ENCODE peak calls at places on chromosomes 1 and 21, in six cellular contexts. One of them, this sample, is unnamed.

GRCh38 chr1:1299686-1300351 is 7.9 kb downstream of the ACAP3 start:
- DNase-seq in transverse colon: no peak
- DNase-seq in cardiac fibroblast: no peak
- DNase-seq in uterus: no peak
- DNase-seq in astrocyte of the spinal cord: no peak
- DNase-seq in breast epithelium: no peak
- DNase-seq in this sample: no peak

GRCh38 chr1:6923955-6924890 is 139.0 kb downstream of the CAMTA1 start:
- DNase-seq in transverse colon: no peak
- DNase-seq in cardiac fibroblast: no peak
- DNase-seq in uterus: no peak
- DNase-seq in astrocyte of the spinal cord: no peak
- DNase-seq in breast epithelium: no peak
- DNase-seq in this sample: no peak

GRCh38 chr1:227944931-227945890 is 2.5 kb downstream of the WNT9A start:
- DNase-seq in transverse colon: no peak
- DNase-seq in cardiac fibroblast: no peak
- DNase-seq in uterus: no peak
- DNase-seq in astrocyte of the spinal cord: no peak
- DNase-seq in breast epithelium: peak
- DNase-seq in this sample: no peak

GRCh38 chr1:181090653-181091126 is 2.2 kb downstream of the IER5 start:
- DNase-seq in transverse colon: peak
- DNase-seq in cardiac fibroblast: no peak
- DNase-seq in uterus: no peak
- DNase-seq in astrocyte of the spinal cord: no peak
- DNase-seq in breast epithelium: no peak
- DNase-seq in this sample: no peak

GRCh38 chr1:28199328-28200233 is 23.1 kb upstream of the PTAFR start:
- DNase-seq in transverse colon: peak
- DNase-seq in cardiac fibroblast: no peak
- DNase-seq in uterus: no peak
- DNase-seq in astrocyte of the spinal cord: no peak
- DNase-seq in breast epithelium: no peak
- DNase-seq in this sample: no peak

GRCh38 chr21:14706712-14707111 is 160.6 kb upstream of the SAMSN1 start:
- DNase-seq in transverse colon: no peak
- DNase-seq in cardiac fibroblast: no peak
- DNase-seq in uterus: no peak
- DNase-seq in astrocyte of the spinal cord: no peak
- DNase-seq in breast epithelium: no peak
- DNase-seq in this sample: peak

GRCh38 chr1:193707271-193708015 is 521.0 kb upstream of the B3GALT2 start:
- DNase-seq in transverse colon: no peak
- DNase-seq in cardiac fibroblast: no peak
- DNase-seq in uterus: no peak
- DNase-seq in astrocyte of the spinal cord: peak
- DNase-seq in breast epithelium: no peak
- DNase-seq in this sample: no peak

GRCh38 chr21:36454079-36454478 is 25.8 kb downstream of the CLDN14 start:
- DNase-seq in transverse colon: no peak
- DNase-seq in cardiac fibroblast: no peak
- DNase-seq in uterus: no peak
- DNase-seq in astrocyte of the spinal cord: peak
- DNase-seq in breast epithelium: no peak
- DNase-seq in this sample: no peak

GRCh38 chr1:84355556-84355955 is 42.7 kb upstream of the DNASE2B start:
- DNase-seq in transverse colon: no peak
- DNase-seq in cardiac fibroblast: no peak
- DNase-seq in uterus: no peak
- DNase-seq in astrocyte of the spinal cord: no peak
- DNase-seq in breast epithelium: no peak
- DNase-seq in this sample: no peak

GRCh38 chr1:150627821-150628410 is 1.5 kb downstream of the ENSA start:
- DNase-seq in transverse colon: no peak
- DNase-seq in cardiac fibroblast: no peak
- DNase-seq in uterus: no peak
- DNase-seq in astrocyte of the spinal cord: no peak
- DNase-seq in breast epithelium: no peak
- DNase-seq in this sample: no peak

GRCh38 chr1:209900734-209901133 is 37.3 kb upstream of the SYT14 start:
- DNase-seq in transverse colon: no peak
- DNase-seq in cardiac fibroblast: no peak
- DNase-seq in uterus: no peak
- DNase-seq in astrocyte of the spinal cord: peak
- DNase-seq in breast epithelium: no peak
- DNase-seq in this sample: no peak

GRCh38 chr21:45104560-45104959 is 30.2 kb downstream of the ADARB1 start:
- DNase-seq in transverse colon: peak
- DNase-seq in cardiac fibroblast: peak
- DNase-seq in uterus: no peak
- DNase-seq in astrocyte of the spinal cord: no peak
- DNase-seq in breast epithelium: peak
- DNase-seq in this sample: no peak

GRCh38 chr21:35438643-35439404 is 389.7 kb upstream of the RUNX1 start:
- DNase-seq in transverse colon: peak
- DNase-seq in cardiac fibroblast: peak
- DNase-seq in uterus: no peak
- DNase-seq in astrocyte of the spinal cord: no peak
- DNase-seq in breast epithelium: no peak
- DNase-seq in this sample: no peak

GRCh38 chr1:41014871-41015270 is 6.7 kb downstream of the SLFNL1 start:
- DNase-seq in transverse colon: no peak
- DNase-seq in cardiac fibroblast: no peak
- DNase-seq in uterus: no peak
- DNase-seq in astrocyte of the spinal cord: no peak
- DNase-seq in breast epithelium: no peak
- DNase-seq in this sample: no peak

GRCh38 chr1:183023601-183024351 is 556 bp downstream of the LAMC1 start:
- DNase-seq in transverse colon: peak
- DNase-seq in cardiac fibroblast: peak
- DNase-seq in uterus: peak
- DNase-seq in astrocyte of the spinal cord: peak
- DNase-seq in breast epithelium: peak
- DNase-seq in this sample: no peak

GRCh38 chr1:32367912-32368635 is 5.7 kb downstream of the TSSK3 start:
- DNase-seq in transverse colon: no peak
- DNase-seq in cardiac fibroblast: no peak
- DNase-seq in uterus: no peak
- DNase-seq in astrocyte of the spinal cord: no peak
- DNase-seq in breast epithelium: no peak
- DNase-seq in this sample: no peak

GRCh38 chr1:48916121-48917069 is 139.7 kb upstream of the BEND5 start:
- DNase-seq in transverse colon: no peak
- DNase-seq in cardiac fibroblast: peak
- DNase-seq in uterus: no peak
- DNase-seq in astrocyte of the spinal cord: peak
- DNase-seq in breast epithelium: no peak
- DNase-seq in this sample: peak

GRCh38 chr21:46459024-46459355 is 299 bp downstream of the DIP2A start:
- DNase-seq in transverse colon: no peak
- DNase-seq in cardiac fibroblast: no peak
- DNase-seq in uterus: no peak
- DNase-seq in astrocyte of the spinal cord: no peak
- DNase-seq in breast epithelium: no peak
- DNase-seq in this sample: no peak

GRCh38 chr21:46295996-46296752 is 10.0 kb downstream of the YBEY start:
- DNase-seq in transverse colon: peak
- DNase-seq in cardiac fibroblast: peak
- DNase-seq in uterus: peak
- DNase-seq in astrocyte of the spinal cord: peak
- DNase-seq in breast epithelium: peak
- DNase-seq in this sample: no peak

GRCh38 chr1:211601982-211602644 is 23.2 kb upstream of the SLC30A1 start:
- DNase-seq in transverse colon: no peak
- DNase-seq in cardiac fibroblast: no peak
- DNase-seq in uterus: no peak
- DNase-seq in astrocyte of the spinal cord: no peak
- DNase-seq in breast epithelium: no peak
- DNase-seq in this sample: no peak

GRCh38 chr1:248858096-248858890 is 592 bp downstream of the ZNF692 start:
- DNase-seq in transverse colon: peak
- DNase-seq in cardiac fibroblast: peak
- DNase-seq in uterus: peak
- DNase-seq in astrocyte of the spinal cord: peak
- DNase-seq in breast epithelium: peak
- DNase-seq in this sample: no peak
- TF ChIP-seq CTCF in transverse colon: peak
- TF ChIP-seq CTCF in cardiac fibroblast: peak
- TF ChIP-seq CTCF in uterus: peak
- TF ChIP-seq CTCF in astrocyte of the spinal cord: peak
- TF ChIP-seq CTCF in breast epithelium: peak
- TF ChIP-seq CTCF in this sample: peak

DNA sequence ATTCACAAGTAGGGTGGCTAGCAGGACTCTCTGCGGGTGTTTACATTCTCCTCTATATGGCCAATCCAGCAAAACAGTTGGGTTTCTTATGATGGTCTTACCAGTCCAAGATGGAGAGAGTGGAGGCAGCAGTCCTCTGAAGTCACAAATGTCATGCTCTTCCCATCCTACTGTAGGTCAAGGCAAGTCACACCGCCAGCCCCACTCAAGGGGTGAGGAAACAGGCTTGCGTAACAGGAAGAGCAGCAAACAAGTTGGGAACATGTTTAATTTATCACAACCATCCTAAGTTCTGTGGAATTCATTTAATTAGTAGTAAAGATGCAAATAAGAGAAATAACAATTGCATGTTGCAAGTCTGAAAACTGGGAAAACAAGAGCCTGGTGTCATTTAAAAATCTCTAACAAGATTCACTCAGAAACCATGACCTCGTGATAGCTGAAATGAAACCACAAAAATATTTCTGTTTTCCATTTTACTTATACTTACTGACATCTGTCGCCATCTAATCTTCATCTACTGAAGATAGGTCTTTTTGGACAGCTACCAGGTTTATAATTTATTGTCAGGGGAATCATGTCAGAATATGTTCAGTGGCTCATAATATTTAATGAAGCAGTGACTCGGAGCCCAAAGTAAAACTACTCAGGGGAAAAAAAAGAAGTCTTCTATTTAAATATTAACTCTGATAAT is 349.1 kb upstream of the FMN2 start:
- DNase-seq in transverse colon: no peak
- DNase-seq in cardiac fibroblast: no peak
- DNase-seq in uterus: no peak
- DNase-seq in astrocyte of the spinal cord: no peak
- DNase-seq in breast epithelium: no peak
- DNase-seq in this sample: no peak
- TF ChIP-seq CTCF in transverse colon: no peak
- TF ChIP-seq CTCF in cardiac fibroblast: no peak
- TF ChIP-seq CTCF in uterus: no peak
- TF ChIP-seq CTCF in astrocyte of the spinal cord: no peak
- TF ChIP-seq CTCF in breast epithelium: no peak
- TF ChIP-seq CTCF in this sample: no peak

GRCh38 chr1:220516014-220516721 is 11.8 kb upstream of the MARK1 start:
- DNase-seq in transverse colon: no peak
- DNase-seq in cardiac fibroblast: no peak
- DNase-seq in uterus: no peak
- DNase-seq in astrocyte of the spinal cord: no peak
- DNase-seq in breast epithelium: no peak
- DNase-seq in this sample: no peak

GRCh38 chr1:220511183-220511582 is 16.8 kb upstream of the MARK1 start:
- DNase-seq in transverse colon: no peak
- DNase-seq in cardiac fibroblast: no peak
- DNase-seq in uterus: no peak
- DNase-seq in astrocyte of the spinal cord: no peak
- DNase-seq in breast epithelium: no peak
- DNase-seq in this sample: no peak

GRCh38 chr1:220514256-220514655 is 13.7 kb upstream of the MARK1 start:
- DNase-seq in transverse colon: no peak
- DNase-seq in cardiac fibroblast: no peak
- DNase-seq in uterus: no peak
- DNase-seq in astrocyte of the spinal cord: no peak
- DNase-seq in breast epithelium: no peak
- DNase-seq in this sample: no peak

GRCh38 chr1:220513834-220514233 is 14.1 kb upstream of the MARK1 start:
- DNase-seq in transverse colon: no peak
- DNase-seq in cardiac fibroblast: no peak
- DNase-seq in uterus: no peak
- DNase-seq in astrocyte of the spinal cord: no peak
- DNase-seq in breast epithelium: no peak
- DNase-seq in this sample: no peak

DNA sequence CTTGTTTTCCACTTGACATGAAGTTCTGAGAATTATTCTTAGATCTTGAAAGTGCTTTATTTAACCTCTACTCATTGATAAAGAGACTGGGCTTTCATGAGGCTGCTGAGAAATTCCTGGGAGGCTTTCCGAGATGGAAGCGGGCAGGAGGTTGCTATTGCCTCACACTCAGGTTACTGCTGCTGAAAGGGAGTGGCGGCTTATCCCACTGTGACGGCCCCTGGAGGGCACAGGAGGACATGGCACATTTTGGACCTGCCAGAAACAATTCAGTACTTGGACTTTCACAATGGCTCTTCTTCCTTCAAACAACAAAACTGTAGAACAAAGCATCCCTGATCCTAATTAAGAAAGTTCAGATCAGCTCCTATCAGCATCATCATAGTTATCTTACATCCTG is 16.2 kb upstream of the MARK1 start:
- DNase-seq in transverse colon: no peak
- DNase-seq in cardiac fibroblast: no peak
- DNase-seq in uterus: no peak
- DNase-seq in astrocyte of the spinal cord: no peak
- DNase-seq in breast epithelium: no peak
- DNase-seq in this sample: no peak
- TF ChIP-seq CTCF in transverse colon: no peak
- TF ChIP-seq CTCF in cardiac fibroblast: no peak
- TF ChIP-seq CTCF in uterus: no peak
- TF ChIP-seq CTCF in astrocyte of the spinal cord: no peak
- TF ChIP-seq CTCF in breast epithelium: no peak
- TF ChIP-seq CTCF in this sample: peak

GRCh38 chr1:42957880-42958487 is 684 bp downstream of the SLC2A1 start:
- DNase-seq in transverse colon: peak
- DNase-seq in cardiac fibroblast: peak
- DNase-seq in uterus: peak
- DNase-seq in astrocyte of the spinal cord: no peak
- DNase-seq in breast epithelium: peak
- DNase-seq in this sample: no peak

GRCh38 chr1:42960693-42961559 is 2.3 kb upstream of the SLC2A1 start:
- DNase-seq in transverse colon: no peak
- DNase-seq in cardiac fibroblast: no peak
- DNase-seq in uterus: no peak
- DNase-seq in astrocyte of the spinal cord: no peak
- DNase-seq in breast epithelium: no peak
- DNase-seq in this sample: no peak

GRCh38 chr1:42957229-42957879 is 1.3 kb downstream of the SLC2A1 start:
- DNase-seq in transverse colon: peak
- DNase-seq in cardiac fibroblast: no peak
- DNase-seq in uterus: no peak
- DNase-seq in astrocyte of the spinal cord: no peak
- DNase-seq in breast epithelium: no peak
- DNase-seq in this sample: no peak

GRCh38 chr1:42956739-42957138 is 1.9 kb downstream of the SLC2A1 start:
- DNase-seq in transverse colon: no peak
- DNase-seq in cardiac fibroblast: no peak
- DNase-seq in uterus: no peak
- DNase-seq in astrocyte of the spinal cord: no peak
- DNase-seq in breast epithelium: no peak
- DNase-seq in this sample: no peak

GRCh38 chr1:42958488-42959317 is at the start of gene SLC2A1:
- DNase-seq in transverse colon: peak
- DNase-seq in cardiac fibroblast: peak
- DNase-seq in uterus: peak
- DNase-seq in astrocyte of the spinal cord: peak
- DNase-seq in breast epithelium: peak
- DNase-seq in this sample: no peak
- TF ChIP-seq CTCF in transverse colon: peak
- TF ChIP-seq CTCF in cardiac fibroblast: no peak
- TF ChIP-seq CTCF in uterus: no peak
- TF ChIP-seq CTCF in astrocyte of the spinal cord: no peak
- TF ChIP-seq CTCF in breast epithelium: no peak
- TF ChIP-seq CTCF in this sample: no peak

GRCh38 chr1:235601087-235601486 is 48.5 kb downstream of the GNG4 start:
- DNase-seq in transverse colon: no peak
- DNase-seq in cardiac fibroblast: peak
- DNase-seq in uterus: no peak
- DNase-seq in astrocyte of the spinal cord: no peak
- DNase-seq in breast epithelium: no peak
- DNase-seq in this sample: no peak
- TF ChIP-seq CTCF in transverse colon: no peak
- TF ChIP-seq CTCF in cardiac fibroblast: peak
- TF ChIP-seq CTCF in uterus: no peak
- TF ChIP-seq CTCF in astrocyte of the spinal cord: peak
- TF ChIP-seq CTCF in breast epithelium: no peak
- TF ChIP-seq CTCF in this sample: peak